ENCODE peak calls at places on chromosomes 16 and 17, in six cellular contexts. X is activated CD4-positive, alpha-beta T cell treated with anti-CD3 and anti-CD28 coated beads, Interleukin-2, amount 10 ng/mL, durations not matched to agents 24 days and 14 days; Y is activated naive CD4-positive, alpha-beta T cell; R is stimulated activated CD8-positive, alpha-beta memory T cell treated with anti-CD3 and anti-CD28 coated beads, Interleukin-7, amount 100 ng/mL, for 1 hour; Z is Daoy; K is vagina. B is an unnamed sample.

GRCh38 chr16:22098538-22099255 is 6.4 kb downstream of the VWA3A start:
- DNase-seq in K (no peak), R (no peak), X (peak), Y (no peak), Z (peak), B (no peak)

GRCh38 chr16:85437161-85438052 is 175.7 kb upstream of the GSE1 start:
- DNase-seq in K (no peak), X (no peak), R (no peak), Z (peak), Y (no peak), B (no peak)

GRCh38 chr16:56190903-56191806 is at the start of gene GNAO1:
- DNase-seq in Z (peak), X (peak), K (no peak), R (peak), Y (no peak), B (peak)

GRCh38 chr17:58270476-58271290 is 10.1 kb downstream of the MPO start:
- DNase-seq in Y (no peak), X (peak), K (no peak), R (no peak), Z (no peak), B (no peak)

GRCh38 chr17:81512984-81513668 is 527 bp upstream of the ACTG1 start:
- DNase-seq in R (no peak), K (no peak), X (peak), Z (peak), Y (peak), B (peak)

GRCh38 chr16:69410285-69410990 is 14.0 kb upstream of the CYB5B start:
- DNase-seq in Z (peak), X (no peak), Y (no peak), K (no peak), R (no peak), B (no peak)

GRCh38 chr16:46787909-46788308 is 39.8 kb upstream of the MYLK3 start:
- DNase-seq in X (no peak), Y (no peak), Z (no peak), R (no peak), K (no peak), B (no peak)

GRCh38 chr16:53518550-53519416 is 15.8 kb upstream of the AKTIP start:
- DNase-seq in X (peak), Y (peak), Z (peak), R (peak), K (no peak), B (peak)

GRCh38 chr16:86984286-86984685 is 332.9 kb downstream of the C16orf95 start:
- DNase-seq in K (no peak), R (no peak), Z (no peak), Y (no peak), X (no peak), B (no peak)

B was measured in central memory CD8-positive, alpha-beta T cell.